ENCODE peak calls at places on chromosome 11, in six cellular contexts. One of them, this sample, is unnamed.

GRCh38 chr11:66851698-66852465 is 5.0 kb upstream of the LRFN4 start:
- DNase-seq in IMR-90: no peak
- DNase-seq in colonic mucosa: no peak
- DNase-seq in adrenal gland: no peak
- DNase-seq in naive thymus-derived CD4-positive, alpha-beta T cell: no peak
- DNase-seq in stomach: no peak
- DNase-seq in this sample: no peak

GRCh38 chr11:24793479-24793878 is 296.6 kb downstream of the LUZP2 start:
- DNase-seq in IMR-90: peak; percentile 61
- DNase-seq in adrenal gland: no peak
- DNase-seq in colonic mucosa: no peak
- DNase-seq in naive thymus-derived CD4-positive, alpha-beta T cell: no peak
- DNase-seq in stomach: no peak
- DNase-seq in this sample: no peak

GRCh38 chr11:34072831-34073230 is 21.3 kb downstream of the CAPRIN1 start:
- DNase-seq in stomach: no peak
- DNase-seq in colonic mucosa: no peak
- DNase-seq in IMR-90: peak; percentile 7
- DNase-seq in adrenal gland: no peak
- DNase-seq in naive thymus-derived CD4-positive, alpha-beta T cell: no peak
- DNase-seq in this sample: no peak

GRCh38 chr11:126861796-126862195 is 138.8 kb downstream of the KIRREL3 start:
- DNase-seq in IMR-90: no peak
- DNase-seq in colonic mucosa: no peak
- DNase-seq in naive thymus-derived CD4-positive, alpha-beta T cell: no peak
- DNase-seq in stomach: no peak
- DNase-seq in adrenal gland: no peak
- DNase-seq in this sample: no peak

GRCh38 chr11:84522331-84522730 is 1104.8 kb downstream of the DLG2 start:
- DNase-seq in adrenal gland: peak; percentile 37
- DNase-seq in stomach: no peak
- DNase-seq in naive thymus-derived CD4-positive, alpha-beta T cell: no peak
- DNase-seq in IMR-90: no peak
- DNase-seq in colonic mucosa: no peak
- DNase-seq in this sample: no peak

GRCh38 chr11:103215812-103216211 is 106.6 kb downstream of the DYNC2H1 start:
- DNase-seq in IMR-90: peak; percentile 41
- DNase-seq in colonic mucosa: no peak
- DNase-seq in adrenal gland: no peak
- DNase-seq in stomach: no peak
- DNase-seq in naive thymus-derived CD4-positive, alpha-beta T cell: no peak
- DNase-seq in this sample: no peak

GRCh38 chr11:21861314-21861713 is 331.6 kb upstream of the ANO5 start:
- DNase-seq in stomach: no peak
- DNase-seq in naive thymus-derived CD4-positive, alpha-beta T cell: no peak
- DNase-seq in colonic mucosa: no peak
- DNase-seq in IMR-90: no peak
- DNase-seq in adrenal gland: no peak
- DNase-seq in this sample: no peak

GRCh38 chr11:70399681-70400112 is 1.4 kb downstream of the CTTN start:
- DNase-seq in naive thymus-derived CD4-positive, alpha-beta T cell: no peak
- DNase-seq in adrenal gland: peak; percentile 96
- DNase-seq in stomach: peak; percentile 81
- DNase-seq in colonic mucosa: peak; percentile 79
- DNase-seq in IMR-90: peak; percentile 97
- DNase-seq in this sample: peak; percentile 77

GRCh38 chr11:78424334-78425270 is 7.0 kb upstream of the GAB2 start:
- DNase-seq in stomach: no peak
- DNase-seq in IMR-90: peak; percentile 73
- DNase-seq in naive thymus-derived CD4-positive, alpha-beta T cell: no peak
- DNase-seq in adrenal gland: peak; percentile 20
- DNase-seq in colonic mucosa: no peak
- DNase-seq in this sample: no peak

GRCh38 chr11:87473174-87473573 is 435.4 kb downstream of the TMEM135 start:
- DNase-seq in naive thymus-derived CD4-positive, alpha-beta T cell: no peak
- DNase-seq in adrenal gland: no peak
- DNase-seq in stomach: no peak
- DNase-seq in colonic mucosa: no peak
- DNase-seq in IMR-90: peak; percentile 97
- DNase-seq in this sample: peak; percentile 15

DNA sequence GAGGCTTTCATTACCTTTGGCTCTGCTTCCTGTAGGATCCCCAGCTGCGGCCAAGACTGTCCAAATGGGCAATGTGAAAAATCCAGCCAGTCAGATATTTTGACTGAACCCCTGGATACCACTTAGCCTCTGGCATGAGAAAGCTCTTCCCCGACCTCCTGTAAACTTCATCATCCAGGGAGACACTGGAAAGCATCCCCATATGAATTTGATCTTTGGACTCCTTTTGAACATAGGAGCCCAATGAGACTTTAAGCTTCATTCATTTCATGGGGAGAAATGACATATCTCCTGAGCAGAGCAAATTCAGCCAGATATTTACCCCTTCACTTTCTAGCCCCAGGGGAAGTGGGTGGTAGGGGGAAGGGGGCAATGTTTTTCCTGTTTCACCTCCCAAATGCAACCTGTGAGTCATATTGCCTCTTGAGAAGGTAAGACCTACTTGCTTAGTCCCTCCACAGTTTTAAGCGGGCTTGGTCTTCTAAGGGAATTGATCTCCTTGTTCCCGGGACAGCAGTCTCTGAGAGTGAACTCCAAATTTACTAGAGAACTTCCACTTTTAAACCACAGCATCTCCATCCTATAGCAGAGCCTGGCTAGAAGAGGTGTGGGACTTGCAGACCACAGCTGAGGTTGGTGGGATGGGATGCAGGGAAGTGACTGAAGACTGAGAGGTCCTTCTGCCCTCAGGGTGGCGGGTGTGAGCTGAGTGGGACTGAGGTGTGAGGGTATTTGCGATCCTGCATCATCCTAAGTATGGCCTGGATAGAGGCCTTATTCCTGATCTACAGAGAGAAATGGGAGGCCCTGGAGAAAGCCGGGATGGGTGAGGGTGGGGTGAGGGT is 20.3 kb upstream of the POU2AF1 start:
- DNase-seq in stomach: no peak
- DNase-seq in colonic mucosa: no peak
- DNase-seq in adrenal gland: no peak
- DNase-seq in naive thymus-derived CD4-positive, alpha-beta T cell: no peak
- DNase-seq in IMR-90: no peak
- DNase-seq in this sample: no peak
- H3K4me1 ChIP-seq in stomach: no peaks in the 10 kb centered on the region
- H3K4me1 ChIP-seq in colonic mucosa: no peaks in the 10 kb centered on the region
- H3K4me1 ChIP-seq in adrenal gland: no peaks in the 10 kb centered on the region
- H3K4me1 ChIP-seq in naive thymus-derived CD4-positive, alpha-beta T cell: no peaks in the 10 kb centered on the region
- H3K4me1 ChIP-seq in IMR-90: no peaks in the 10 kb centered on the region
- H3K4me1 ChIP-seq in this sample: no peaks in the 10 kb centered on the region

GRCh38 chr11:120577041-120577440 is 65.5 kb downstream of the GRIK4 start:
- DNase-seq in stomach: no peak
- DNase-seq in colonic mucosa: no peak
- DNase-seq in naive thymus-derived CD4-positive, alpha-beta T cell: no peak
- DNase-seq in adrenal gland: no peak
- DNase-seq in IMR-90: no peak
- DNase-seq in this sample: no peak
- H3K4me3 ChIP-seq in stomach: no peak overlapping the region
- H3K4me3 ChIP-seq in colonic mucosa: no peak overlapping the region
- H3K4me3 ChIP-seq in naive thymus-derived CD4-positive, alpha-beta T cell: no peak overlapping the region
- H3K4me3 ChIP-seq in adrenal gland: no peak overlapping the region
- H3K4me3 ChIP-seq in IMR-90: no peak overlapping the region
- H3K4me3 ChIP-seq in this sample: no peak overlapping the region

GRCh38 chr11:57460017-57460755 is at the start of gene RTN4RL2:
- DNase-seq in adrenal gland: peak; percentile 40
- DNase-seq in IMR-90: peak; percentile 45
- DNase-seq in naive thymus-derived CD4-positive, alpha-beta T cell: no peak
- DNase-seq in colonic mucosa: peak; percentile 48
- DNase-seq in stomach: no peak
- DNase-seq in this sample: peak; percentile 48
- H3K4me1 ChIP-seq in adrenal gland: peaks cover 32% of the 10 kb centered on the region
- H3K4me1 ChIP-seq in IMR-90: peaks cover 3% of the 10 kb centered on the region
- H3K4me1 ChIP-seq in naive thymus-derived CD4-positive, alpha-beta T cell: peaks cover 26% of the 10 kb centered on the region
- H3K4me1 ChIP-seq in colonic mucosa: peaks cover 15% of the 10 kb centered on the region
- H3K4me1 ChIP-seq in stomach: peaks cover 44% of the 10 kb centered on the region
- H3K4me1 ChIP-seq in this sample: peaks cover 42% of the 10 kb centered on the region

DNA sequence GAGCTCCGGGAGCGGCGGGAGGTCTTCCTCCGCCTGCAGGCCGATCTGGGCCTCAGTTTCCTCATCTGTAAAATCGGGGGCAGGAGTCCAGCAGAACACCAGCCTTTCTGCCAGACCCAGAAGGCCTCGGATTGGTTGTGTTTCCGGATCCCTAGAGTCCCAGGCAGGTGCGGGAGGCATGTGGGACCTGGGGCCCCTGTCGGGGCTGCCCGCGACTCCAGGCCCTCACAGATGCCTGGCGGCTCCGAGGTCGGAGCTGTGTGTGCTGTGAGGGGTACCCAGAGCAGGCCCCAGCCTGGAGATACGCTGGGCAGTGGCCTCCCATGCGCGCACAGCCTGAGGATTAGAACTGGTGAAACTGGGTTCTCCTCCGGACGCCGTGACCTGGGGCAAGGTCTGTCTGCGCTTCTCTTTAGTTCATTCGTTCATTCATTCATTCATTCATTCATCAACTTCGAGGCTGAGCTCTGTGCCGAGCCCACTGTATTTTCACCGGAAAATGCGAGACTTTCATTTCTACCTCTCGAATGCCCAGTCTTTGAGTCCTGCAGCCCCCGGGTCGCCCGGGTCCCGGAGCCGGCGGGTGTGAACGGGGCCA is 24.6 kb downstream of the FLRT1 start:
- DNase-seq in adrenal gland: no peak
- DNase-seq in naive thymus-derived CD4-positive, alpha-beta T cell: no peak
- DNase-seq in stomach: no peak
- DNase-seq in colonic mucosa: no peak
- DNase-seq in IMR-90: no peak
- DNase-seq in this sample: no peak
- H3K4me3 ChIP-seq in adrenal gland: no peak overlapping the region
- H3K4me3 ChIP-seq in naive thymus-derived CD4-positive, alpha-beta T cell: peak overlapping the region; percentile 47
- H3K4me3 ChIP-seq in stomach: peak overlapping the region; percentile 41
- H3K4me3 ChIP-seq in colonic mucosa: peak overlapping the region; percentile 0
- H3K4me3 ChIP-seq in IMR-90: peak overlapping the region; percentile 56
- H3K4me3 ChIP-seq in this sample: peak overlapping the region; percentile 53

GRCh38 chr11:68999093-68999747 is 13.8 kb downstream of the MRGPRF start:
- DNase-seq in stomach: no peak
- DNase-seq in adrenal gland: peak; percentile 11
- DNase-seq in IMR-90: no peak
- DNase-seq in naive thymus-derived CD4-positive, alpha-beta T cell: no peak
- DNase-seq in colonic mucosa: peak; percentile 12
- DNase-seq in this sample: no peak
- H3K4me1 ChIP-seq in stomach: peaks cover 70% of the 10 kb centered on the region
- H3K4me1 ChIP-seq in adrenal gland: peaks cover 14% of the 10 kb centered on the region
- H3K4me1 ChIP-seq in IMR-90: peaks cover 26% of the 10 kb centered on the region
- H3K4me1 ChIP-seq in naive thymus-derived CD4-positive, alpha-beta T cell: no peaks in the 10 kb centered on the region
- H3K4me1 ChIP-seq in colonic mucosa: no peaks in the 10 kb centered on the region
- H3K4me1 ChIP-seq in this sample: peaks cover 17% of the 10 kb centered on the region

GRCh38 chr11:130478881-130479280 is 30.4 kb downstream of the ADAMTS15 start:
- DNase-seq in IMR-90: peak; percentile 34
- DNase-seq in adrenal gland: no peak
- DNase-seq in colonic mucosa: peak; percentile 15
- DNase-seq in naive thymus-derived CD4-positive, alpha-beta T cell: no peak
- DNase-seq in stomach: no peak
- DNase-seq in this sample: no peak
- H3K4me3 ChIP-seq in IMR-90: no peak overlapping the region
- H3K4me3 ChIP-seq in adrenal gland: no peak overlapping the region
- H3K4me3 ChIP-seq in colonic mucosa: no peak overlapping the region
- H3K4me3 ChIP-seq in naive thymus-derived CD4-positive, alpha-beta T cell: no peak overlapping the region
- H3K4me3 ChIP-seq in stomach: no peak overlapping the region
- H3K4me3 ChIP-seq in this sample: no peak overlapping the region

DNA sequence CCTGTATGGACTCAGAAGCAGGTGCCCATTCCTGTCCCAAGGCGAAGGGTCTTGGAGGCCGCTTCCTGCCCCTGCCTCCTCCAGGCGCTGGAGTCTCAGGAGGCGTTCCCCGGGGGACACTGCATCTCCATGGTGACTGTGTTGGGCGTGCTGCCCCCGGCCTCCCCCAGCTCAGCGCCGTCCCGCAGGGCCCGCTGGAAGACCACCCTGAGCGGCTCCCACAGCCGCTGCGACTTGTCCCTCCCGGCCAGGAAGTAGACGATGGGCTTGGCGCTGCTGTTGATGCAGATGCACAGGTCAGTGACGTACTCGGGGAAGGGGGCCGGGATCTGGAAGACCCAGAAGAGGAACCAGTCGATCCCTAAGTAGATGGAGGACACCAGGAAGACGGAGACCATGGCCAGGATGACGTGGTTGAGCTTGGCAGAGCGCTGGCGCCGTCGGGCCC is 7.8 kb downstream of the MRGPRF start:
- DNase-seq in adrenal gland: no peak
- DNase-seq in colonic mucosa: no peak
- DNase-seq in IMR-90: no peak
- DNase-seq in naive thymus-derived CD4-positive, alpha-beta T cell: no peak
- DNase-seq in stomach: no peak
- DNase-seq in this sample: no peak
- H3K4me1 ChIP-seq in adrenal gland: peaks cover 9% of the 10 kb centered on the region
- H3K4me1 ChIP-seq in colonic mucosa: peaks cover 3% of the 10 kb centered on the region
- H3K4me1 ChIP-seq in IMR-90: peaks cover 45% of the 10 kb centered on the region
- H3K4me1 ChIP-seq in naive thymus-derived CD4-positive, alpha-beta T cell: no peaks in the 10 kb centered on the region
- H3K4me1 ChIP-seq in stomach: peaks cover 99% of the 10 kb centered on the region
- H3K4me1 ChIP-seq in this sample: peaks cover 32% of the 10 kb centered on the region

This sample was measured in left ventricle myocardium inferior.